ENCODE peak calls at places on chromosomes 2 and 18, in eight cellular contexts. One of them, this sample, is unnamed.

GRCh38 chr2:12183032-12183431 is 436.6 kb downstream of the LPIN1 start:
- DNase-seq in endodermal cell: no peak
- DNase-seq in kidney: no peak
- DNase-seq in foreskin fibroblast: no peak
- DNase-seq in AG04449: no peak
- DNase-seq in CD8-positive, alpha-beta T cell: no peak
- DNase-seq in A549: no peak
- DNase-seq in tibial nerve: no peak
- DNase-seq in this sample: no peak

GRCh38 chr18:68742206-68742605 is 27.3 kb upstream of the TMX3 start:
- DNase-seq in endodermal cell: no peak
- DNase-seq in kidney: no peak
- DNase-seq in foreskin fibroblast: peak; percentile 30
- DNase-seq in AG04449: no peak
- DNase-seq in CD8-positive, alpha-beta T cell: no peak
- DNase-seq in A549: no peak
- DNase-seq in tibial nerve: no peak
- DNase-seq in this sample: no peak

GRCh38 chr2:36780231-36780808 is 83.8 kb downstream of the VIT start:
- DNase-seq in endodermal cell: no peak
- DNase-seq in kidney: no peak
- DNase-seq in foreskin fibroblast: peak; percentile 80
- DNase-seq in AG04449: peak; percentile 7
- DNase-seq in CD8-positive, alpha-beta T cell: no peak
- DNase-seq in A549: peak; percentile 58
- DNase-seq in tibial nerve: no peak
- DNase-seq in this sample: peak; percentile 54

GRCh38 chr2:219541611-219542180 is 1.9 kb downstream of the CHPF start:
- DNase-seq in endodermal cell: peak; percentile 97
- DNase-seq in kidney: peak; percentile 95
- DNase-seq in foreskin fibroblast: peak; percentile 70
- DNase-seq in AG04449: no peak
- DNase-seq in CD8-positive, alpha-beta T cell: peak; percentile 73
- DNase-seq in A549: peak; percentile 89
- DNase-seq in tibial nerve: peak; percentile 41
- DNase-seq in this sample: peak; percentile 68

GRCh38 chr2:106284255-106284654 is 90.2 kb upstream of the UXS1 start:
- DNase-seq in endodermal cell: peak; percentile 38
- DNase-seq in kidney: no peak
- DNase-seq in foreskin fibroblast: no peak
- DNase-seq in AG04449: no peak
- DNase-seq in CD8-positive, alpha-beta T cell: no peak
- DNase-seq in A549: no peak
- DNase-seq in tibial nerve: no peak
- DNase-seq in this sample: no peak

GRCh38 chr2:51039581-51039980 is 7.6 kb upstream of the NRXN1 start:
- DNase-seq in endodermal cell: no peak
- DNase-seq in kidney: no peak
- DNase-seq in foreskin fibroblast: no peak
- DNase-seq in AG04449: no peak
- DNase-seq in CD8-positive, alpha-beta T cell: no peak
- DNase-seq in A549: no peak
- DNase-seq in tibial nerve: no peak
- DNase-seq in this sample: no peak

GRCh38 chr2:218605438-218605837 is 2.3 kb upstream of the PLCD4 start:
- DNase-seq in endodermal cell: no peak
- DNase-seq in kidney: no peak
- DNase-seq in foreskin fibroblast: peak; percentile 87
- DNase-seq in AG04449: no peak
- DNase-seq in CD8-positive, alpha-beta T cell: no peak
- DNase-seq in A549: no peak
- DNase-seq in tibial nerve: no peak
- DNase-seq in this sample: no peak

GRCh38 chr2:1407950-1408695 is 5.1 kb upstream of the TPO start:
- DNase-seq in endodermal cell: peak; percentile 13
- DNase-seq in kidney: no peak
- DNase-seq in foreskin fibroblast: no peak
- DNase-seq in AG04449: no peak
- DNase-seq in CD8-positive, alpha-beta T cell: no peak
- DNase-seq in A549: no peak
- DNase-seq in tibial nerve: no peak
- DNase-seq in this sample: no peak

GRCh38 chr2:46325178-46325928 is 28.1 kb downstream of the EPAS1 start:
- DNase-seq in endodermal cell: no peak
- DNase-seq in kidney: no peak
- DNase-seq in foreskin fibroblast: peak; percentile 34
- DNase-seq in AG04449: no peak
- DNase-seq in CD8-positive, alpha-beta T cell: no peak
- DNase-seq in A549: no peak
- DNase-seq in tibial nerve: no peak
- DNase-seq in this sample: no peak

DNA sequence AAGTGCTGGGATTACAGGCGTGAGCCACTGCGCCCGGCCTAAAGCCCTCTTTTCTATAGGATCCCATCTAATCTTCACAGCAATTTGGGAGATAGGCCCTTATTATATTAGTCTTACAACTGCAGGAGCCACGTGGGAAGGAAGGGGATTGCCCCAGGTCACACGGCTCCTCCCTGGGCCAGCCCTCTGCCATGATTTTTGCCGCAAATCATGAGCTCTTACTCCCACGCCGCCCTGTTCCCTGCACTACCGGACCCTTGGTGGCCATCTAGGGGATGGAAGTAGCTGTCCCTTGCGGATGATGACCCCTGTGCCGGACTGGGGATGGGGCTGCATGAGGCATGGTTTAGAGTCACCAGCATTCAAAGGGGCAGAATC is 28.4 kb upstream of the PTMA start:
- DNase-seq in endodermal cell: no peak
- DNase-seq in kidney: no peak
- DNase-seq in foreskin fibroblast: no peak
- DNase-seq in AG04449: no peak
- DNase-seq in CD8-positive, alpha-beta T cell: no peak
- DNase-seq in A549: no peak
- DNase-seq in tibial nerve: no peak
- DNase-seq in this sample: no peak
- H3K4me3 ChIP-seq in endodermal cell: peak overlapping the region; percentile 76
- H3K4me3 ChIP-seq in kidney: no peak overlapping the region
- H3K4me3 ChIP-seq in foreskin fibroblast: no peak overlapping the region
- H3K4me3 ChIP-seq in AG04449: no peak overlapping the region
- H3K4me3 ChIP-seq in CD8-positive, alpha-beta T cell: no peak overlapping the region
- H3K4me3 ChIP-seq in A549: no peak overlapping the region
- H3K4me3 ChIP-seq in tibial nerve: no peak overlapping the region
- H3K4me3 ChIP-seq in this sample: no peak overlapping the region

GRCh38 chr2:216897561-216898203 is 37.8 kb upstream of the TNP1 start:
- DNase-seq in endodermal cell: no peak
- DNase-seq in kidney: no peak
- DNase-seq in foreskin fibroblast: no peak
- DNase-seq in AG04449: no peak
- DNase-seq in CD8-positive, alpha-beta T cell: no peak
- DNase-seq in A549: no peak
- DNase-seq in tibial nerve: no peak
- DNase-seq in this sample: no peak

GRCh38 chr2:216904554-216904953 is 44.7 kb upstream of the TNP1 start:
- DNase-seq in endodermal cell: no peak
- DNase-seq in kidney: no peak
- DNase-seq in foreskin fibroblast: no peak
- DNase-seq in AG04449: no peak
- DNase-seq in CD8-positive, alpha-beta T cell: no peak
- DNase-seq in A549: no peak
- DNase-seq in tibial nerve: no peak
- DNase-seq in this sample: no peak

GRCh38 chr2:216904974-216905373 is 45.1 kb upstream of the TNP1 start:
- DNase-seq in endodermal cell: no peak
- DNase-seq in kidney: no peak
- DNase-seq in foreskin fibroblast: no peak
- DNase-seq in AG04449: no peak
- DNase-seq in CD8-positive, alpha-beta T cell: no peak
- DNase-seq in A549: no peak
- DNase-seq in tibial nerve: no peak
- DNase-seq in this sample: no peak

GRCh38 chr2:216905649-216906048 is 45.8 kb upstream of the TNP1 start:
- DNase-seq in endodermal cell: peak; percentile 45
- DNase-seq in kidney: no peak
- DNase-seq in foreskin fibroblast: no peak
- DNase-seq in AG04449: no peak
- DNase-seq in CD8-positive, alpha-beta T cell: no peak
- DNase-seq in A549: no peak
- DNase-seq in tibial nerve: no peak
- DNase-seq in this sample: no peak

GRCh38 chr2:216903470-216903869 is 43.6 kb upstream of the TNP1 start:
- DNase-seq in endodermal cell: peak; percentile 13
- DNase-seq in kidney: no peak
- DNase-seq in foreskin fibroblast: no peak
- DNase-seq in AG04449: no peak
- DNase-seq in CD8-positive, alpha-beta T cell: no peak
- DNase-seq in A549: no peak
- DNase-seq in tibial nerve: no peak
- DNase-seq in this sample: no peak
- TF ChIP-seq CTCF in endodermal cell: no peak
- TF ChIP-seq CTCF in kidney: no peak
- TF ChIP-seq CTCF in foreskin fibroblast: no peak
- TF ChIP-seq CTCF in AG04449: no peak
- TF ChIP-seq CTCF in CD8-positive, alpha-beta T cell: no peak
- TF ChIP-seq CTCF in A549: no peak
- TF ChIP-seq CTCF in tibial nerve: no peak
- TF ChIP-seq CTCF in this sample: no peak

GRCh38 chr18:75226301-75226955 is 15.8 kb downstream of the TSHZ1 start:
- DNase-seq in endodermal cell: no peak
- DNase-seq in kidney: no peak
- DNase-seq in foreskin fibroblast: peak; percentile 50
- DNase-seq in AG04449: no peak
- DNase-seq in CD8-positive, alpha-beta T cell: no peak
- DNase-seq in A549: no peak
- DNase-seq in tibial nerve: no peak
- DNase-seq in this sample: no peak
- H3K4me3 ChIP-seq in endodermal cell: no peak overlapping the region
- H3K4me3 ChIP-seq in kidney: peak overlapping the region; percentile 54
- H3K4me3 ChIP-seq in foreskin fibroblast: peak overlapping the region; percentile 19
- H3K4me3 ChIP-seq in AG04449: peak overlapping the region; percentile 33
- H3K4me3 ChIP-seq in CD8-positive, alpha-beta T cell: no peak overlapping the region
- H3K4me3 ChIP-seq in A549: no peak overlapping the region
- H3K4me3 ChIP-seq in tibial nerve: peak overlapping the region; percentile 1
- H3K4me3 ChIP-seq in this sample: no peak overlapping the region

GRCh38 chr2:176172748-176173586 is 15.5 kb upstream of the HOXD1 start:
- DNase-seq in endodermal cell: no peak
- DNase-seq in kidney: no peak
- DNase-seq in foreskin fibroblast: no peak
- DNase-seq in AG04449: no peak
- DNase-seq in CD8-positive, alpha-beta T cell: no peak
- DNase-seq in A549: no peak
- DNase-seq in tibial nerve: no peak
- DNase-seq in this sample: no peak

GRCh38 chr2:176175729-176176074 is 12.8 kb upstream of the HOXD1 start:
- DNase-seq in endodermal cell: peak; percentile 60
- DNase-seq in kidney: no peak
- DNase-seq in foreskin fibroblast: no peak
- DNase-seq in AG04449: no peak
- DNase-seq in CD8-positive, alpha-beta T cell: no peak
- DNase-seq in A549: no peak
- DNase-seq in tibial nerve: no peak
- DNase-seq in this sample: no peak

GRCh38 chr2:176173679-176174381 is 14.6 kb upstream of the HOXD1 start:
- DNase-seq in endodermal cell: no peak
- DNase-seq in kidney: no peak
- DNase-seq in foreskin fibroblast: no peak
- DNase-seq in AG04449: no peak
- DNase-seq in CD8-positive, alpha-beta T cell: no peak
- DNase-seq in A549: no peak
- DNase-seq in tibial nerve: no peak
- DNase-seq in this sample: no peak

GRCh38 chr2:176174850-176175728 is 13.4 kb upstream of the HOXD1 start:
- DNase-seq in endodermal cell: peak; percentile 89
- DNase-seq in kidney: peak; percentile 86
- DNase-seq in foreskin fibroblast: no peak
- DNase-seq in AG04449: no peak
- DNase-seq in CD8-positive, alpha-beta T cell: no peak
- DNase-seq in A549: no peak
- DNase-seq in tibial nerve: no peak
- DNase-seq in this sample: no peak

DNA sequence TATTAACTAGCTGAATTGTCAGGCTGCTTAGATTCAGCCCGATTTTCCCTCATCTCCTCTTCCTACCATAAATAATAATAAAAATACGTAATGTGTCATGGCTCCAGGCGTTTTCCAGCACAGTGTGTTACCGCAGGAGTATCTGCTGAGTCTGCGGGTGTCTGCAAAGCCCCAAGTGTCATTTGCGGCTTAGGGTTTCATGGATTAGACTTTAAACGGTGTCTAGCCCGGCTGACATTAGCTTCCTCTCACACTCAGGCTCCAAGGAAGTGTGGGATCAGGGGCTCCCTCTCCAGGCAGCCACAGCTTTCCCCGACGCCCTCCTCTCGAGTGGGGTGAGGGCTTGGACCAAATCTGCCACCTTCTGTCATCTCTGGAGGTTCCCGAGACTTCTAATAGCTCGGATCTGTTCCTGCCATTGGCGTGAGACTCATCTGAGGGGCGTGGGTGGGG is 14.1 kb upstream of the HOXD1 start:
- DNase-seq in endodermal cell: peak; percentile 56
- DNase-seq in kidney: no peak
- DNase-seq in foreskin fibroblast: no peak
- DNase-seq in AG04449: no peak
- DNase-seq in CD8-positive, alpha-beta T cell: no peak
- DNase-seq in A549: no peak
- DNase-seq in tibial nerve: no peak
- DNase-seq in this sample: no peak
- TF ChIP-seq CTCF in endodermal cell: no peak
- TF ChIP-seq CTCF in kidney: no peak
- TF ChIP-seq CTCF in foreskin fibroblast: no peak
- TF ChIP-seq CTCF in AG04449: no peak
- TF ChIP-seq CTCF in CD8-positive, alpha-beta T cell: no peak
- TF ChIP-seq CTCF in A549: no peak
- TF ChIP-seq CTCF in tibial nerve: no peak
- TF ChIP-seq CTCF in this sample: no peak

GRCh38 chr18:57803119-57803969 is at the start of gene ATP8B1:
- DNase-seq in endodermal cell: peak; percentile 97
- DNase-seq in kidney: peak; percentile 98
- DNase-seq in foreskin fibroblast: peak; percentile 92
- DNase-seq in AG04449: no peak
- DNase-seq in CD8-positive, alpha-beta T cell: no peak
- DNase-seq in A549: peak; percentile 66
- DNase-seq in tibial nerve: no peak
- DNase-seq in this sample: no peak
- H3K4me3 ChIP-seq in endodermal cell: peak within 1 kb of the TSS; percentile 83
- H3K4me3 ChIP-seq in kidney: peak within 1 kb of the TSS; percentile 82
- H3K4me3 ChIP-seq in foreskin fibroblast: peak within 1 kb of the TSS; percentile 90
- H3K4me3 ChIP-seq in AG04449: peak within 1 kb of the TSS; percentile 98
- H3K4me3 ChIP-seq in CD8-positive, alpha-beta T cell: peak within 1 kb of the TSS; percentile 50
- H3K4me3 ChIP-seq in A549: peak within 1 kb of the TSS; percentile 87
- H3K4me3 ChIP-seq in tibial nerve: peak within 1 kb of the TSS; percentile 57
- H3K4me3 ChIP-seq in this sample: peak within 1 kb of the TSS; percentile 68

DNA sequence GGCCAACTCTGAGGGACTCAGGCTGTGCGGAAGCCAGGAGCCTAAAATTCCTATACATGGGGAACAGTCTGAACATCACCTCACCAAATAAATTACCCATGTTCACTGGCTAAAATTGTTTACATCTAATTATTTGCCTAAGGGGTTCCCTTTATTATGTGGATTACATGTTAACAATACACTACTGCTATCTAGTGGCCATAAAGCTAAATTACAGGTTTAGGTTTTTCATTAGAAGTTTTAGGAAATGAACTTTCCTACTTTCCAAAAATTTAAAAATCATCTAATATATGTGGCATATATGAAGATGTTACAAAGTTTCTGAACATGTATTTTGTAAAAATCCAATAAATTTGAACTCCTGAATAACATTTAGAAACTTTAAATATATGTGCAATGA is 40.3 kb downstream of the PLA2R1 start:
- DNase-seq in endodermal cell: no peak
- DNase-seq in kidney: no peak
- DNase-seq in foreskin fibroblast: peak; percentile 8
- DNase-seq in AG04449: no peak
- DNase-seq in CD8-positive, alpha-beta T cell: no peak
- DNase-seq in A549: no peak
- DNase-seq in tibial nerve: no peak
- DNase-seq in this sample: no peak
- TF ChIP-seq CTCF in endodermal cell: peak; percentile 85
- TF ChIP-seq CTCF in kidney: no peak
- TF ChIP-seq CTCF in foreskin fibroblast: peak; percentile 7
- TF ChIP-seq CTCF in AG04449: no peak
- TF ChIP-seq CTCF in CD8-positive, alpha-beta T cell: no peak
- TF ChIP-seq CTCF in A549: peak; percentile 36
- TF ChIP-seq CTCF in tibial nerve: no peak
- TF ChIP-seq CTCF in this sample: peak; percentile 68